ENCODE peak calls at places on chromosomes 4 and X, in eight cellular contexts. One of them, this sample, is unnamed.

GRCh38 chr4:41990029-41990382 is 324 bp upstream of the SLC30A9 start:
- DNase-seq in adrenal gland: no peak
- DNase-seq in CD8-positive, alpha-beta T cell: no peak
- DNase-seq in left ventricle myocardium inferior: no peak
- DNase-seq in GM23338: no peak
- DNase-seq in HCT116: no peak
- DNase-seq in AG04450: no peak
- DNase-seq in left lung: no peak
- DNase-seq in this sample: no peak

GRCh38 chr4:78529569-78530209 is 21.9 kb upstream of the ANXA3 start:
- DNase-seq in CD8-positive, alpha-beta T cell: no peak
- DNase-seq in HCT116: no peak
- DNase-seq in left ventricle myocardium inferior: no peak
- DNase-seq in GM23338: no peak
- DNase-seq in left lung: no peak
- DNase-seq in adrenal gland: no peak
- DNase-seq in AG04450: no peak
- DNase-seq in this sample: no peak

GRCh38 chr4:128462104-128462783 is 174.6 kb upstream of the PGRMC2 start:
- DNase-seq in AG04450: no peak
- DNase-seq in left ventricle myocardium inferior: no peak
- DNase-seq in adrenal gland: no peak
- DNase-seq in GM23338: no peak
- DNase-seq in left lung: no peak
- DNase-seq in CD8-positive, alpha-beta T cell: no peak
- DNase-seq in HCT116: no peak
- DNase-seq in this sample: no peak

GRCh38 chr4:148254818-148255366 is 187.3 kb downstream of the NR3C2 start:
- DNase-seq in adrenal gland: no peak
- DNase-seq in AG04450: no peak
- DNase-seq in left lung: no peak
- DNase-seq in HCT116: no peak
- DNase-seq in CD8-positive, alpha-beta T cell: no peak
- DNase-seq in GM23338: no peak
- DNase-seq in left ventricle myocardium inferior: no peak
- DNase-seq in this sample: no peak

GRCh38 chr4:164508126-164508525 is 245.8 kb upstream of the SMIM31 start:
- DNase-seq in adrenal gland: no peak
- DNase-seq in left ventricle myocardium inferior: no peak
- DNase-seq in AG04450: no peak
- DNase-seq in HCT116: no peak
- DNase-seq in left lung: no peak
- DNase-seq in GM23338: no peak
- DNase-seq in CD8-positive, alpha-beta T cell: no peak
- DNase-seq in this sample: no peak

GRCh38 chrX:84737471-84737871 is 235.2 kb upstream of the HDX start:
- DNase-seq in left ventricle myocardium inferior: peak; percentile 10
- DNase-seq in HCT116: no peak
- DNase-seq in left lung: no peak
- DNase-seq in adrenal gland: no peak
- DNase-seq in CD8-positive, alpha-beta T cell: no peak
- DNase-seq in AG04450: no peak
- DNase-seq in GM23338: peak; percentile 0
- DNase-seq in this sample: no peak

GRCh38 chrX:147958316-147958715 is 22.8 kb upstream of the FMR1NB start:
- DNase-seq in adrenal gland: no peak
- DNase-seq in left ventricle myocardium inferior: no peak
- DNase-seq in HCT116: no peak
- DNase-seq in CD8-positive, alpha-beta T cell: no peak
- DNase-seq in GM23338: no peak
- DNase-seq in AG04450: peak; percentile 2
- DNase-seq in left lung: no peak
- DNase-seq in this sample: no peak

GRCh38 chr4:87716350-87717041 is 66.4 kb downstream of the DMP1 start:
- DNase-seq in CD8-positive, alpha-beta T cell: no peak
- DNase-seq in HCT116: no peak
- DNase-seq in left lung: no peak
- DNase-seq in adrenal gland: no peak
- DNase-seq in GM23338: no peak
- DNase-seq in AG04450: no peak
- DNase-seq in left ventricle myocardium inferior: no peak
- DNase-seq in this sample: no peak

GRCh38 chr4:55498051-55498450 is 48.7 kb downstream of the CLOCK start:
- DNase-seq in HCT116: no peak
- DNase-seq in AG04450: no peak
- DNase-seq in CD8-positive, alpha-beta T cell: no peak
- DNase-seq in adrenal gland: no peak
- DNase-seq in GM23338: no peak
- DNase-seq in left ventricle myocardium inferior: no peak
- DNase-seq in left lung: no peak
- DNase-seq in this sample: no peak

GRCh38 chrX:16023790-16024734 is 99.3 kb upstream of the GRPR start:
- DNase-seq in adrenal gland: no peak
- DNase-seq in CD8-positive, alpha-beta T cell: no peak
- DNase-seq in AG04450: no peak
- DNase-seq in left lung: no peak
- DNase-seq in GM23338: no peak
- DNase-seq in left ventricle myocardium inferior: no peak
- DNase-seq in HCT116: peak; percentile 65
- DNase-seq in this sample: no peak

GRCh38 chrX:49106930-49107329 is 16.6 kb downstream of the GPKOW start:
- DNase-seq in left lung: no peak
- DNase-seq in CD8-positive, alpha-beta T cell: no peak
- DNase-seq in left ventricle myocardium inferior: peak; percentile 14
- DNase-seq in adrenal gland: peak; percentile 73
- DNase-seq in GM23338: peak; percentile 38
- DNase-seq in HCT116: no peak
- DNase-seq in AG04450: peak; percentile 16
- DNase-seq in this sample: peak; percentile 40

GRCh38 chr4:159141193-159141592 is 38.3 kb downstream of the RAPGEF2 start:
- DNase-seq in left ventricle myocardium inferior: no peak
- DNase-seq in adrenal gland: no peak
- DNase-seq in left lung: no peak
- DNase-seq in GM23338: no peak
- DNase-seq in AG04450: peak; percentile 3
- DNase-seq in HCT116: no peak
- DNase-seq in CD8-positive, alpha-beta T cell: no peak
- DNase-seq in this sample: no peak

GRCh38 chr4:89110541-89110985 is 770 bp upstream of the TIGD2 start:
- DNase-seq in HCT116: no peak
- DNase-seq in CD8-positive, alpha-beta T cell: no peak
- DNase-seq in AG04450: no peak
- DNase-seq in adrenal gland: no peak
- DNase-seq in left lung: no peak
- DNase-seq in GM23338: peak; percentile 67
- DNase-seq in left ventricle myocardium inferior: no peak
- DNase-seq in this sample: no peak

GRCh38 chrX:154980330-154981115 is 42.0 kb downstream of the F8 start:
- DNase-seq in left ventricle myocardium inferior: peak; percentile 59
- DNase-seq in left lung: peak; percentile 52
- DNase-seq in HCT116: peak; percentile 45
- DNase-seq in adrenal gland: peak; percentile 78
- DNase-seq in AG04450: peak; percentile 11
- DNase-seq in GM23338: peak; percentile 78
- DNase-seq in CD8-positive, alpha-beta T cell: peak; percentile 78
- DNase-seq in this sample: peak; percentile 80

GRCh38 chr4:140286503-140286902 is 86.9 kb upstream of the SCOC start:
- DNase-seq in AG04450: no peak
- DNase-seq in HCT116: no peak
- DNase-seq in adrenal gland: peak; percentile 93
- DNase-seq in left ventricle myocardium inferior: no peak
- DNase-seq in GM23338: no peak
- DNase-seq in left lung: no peak
- DNase-seq in CD8-positive, alpha-beta T cell: no peak
- DNase-seq in this sample: no peak

GRCh38 chrX:103157511-103158316 is 57.2 kb upstream of the BEX4 start:
- DNase-seq in AG04450: no peak
- DNase-seq in CD8-positive, alpha-beta T cell: no peak
- DNase-seq in adrenal gland: peak; percentile 18
- DNase-seq in left ventricle myocardium inferior: no peak
- DNase-seq in HCT116: no peak
- DNase-seq in left lung: no peak
- DNase-seq in GM23338: peak; percentile 38
- DNase-seq in this sample: peak; percentile 10

GRCh38 chr4:140044314-140044991 is 109.5 kb downstream of the MAML3 start:
- DNase-seq in HCT116: no peak
- DNase-seq in adrenal gland: no peak
- DNase-seq in left lung: no peak
- DNase-seq in GM23338: no peak
- DNase-seq in CD8-positive, alpha-beta T cell: no peak
- DNase-seq in AG04450: no peak
- DNase-seq in left ventricle myocardium inferior: no peak
- DNase-seq in this sample: no peak

GRCh38 chr4:32700838-32701237 is 1980.7 kb downstream of the PCDH7 start:
- DNase-seq in AG04450: no peak
- DNase-seq in GM23338: no peak
- DNase-seq in adrenal gland: no peak
- DNase-seq in CD8-positive, alpha-beta T cell: no peak
- DNase-seq in HCT116: no peak
- DNase-seq in left ventricle myocardium inferior: no peak
- DNase-seq in left lung: no peak
- DNase-seq in this sample: no peak
- H3K4me3 ChIP-seq in AG04450: no peak overlapping the region
- H3K4me3 ChIP-seq in GM23338: no peak overlapping the region
- H3K4me3 ChIP-seq in adrenal gland: no peak overlapping the region
- H3K4me3 ChIP-seq in CD8-positive, alpha-beta T cell: no peak overlapping the region
- H3K4me3 ChIP-seq in HCT116: no peak overlapping the region
- H3K4me3 ChIP-seq in left ventricle myocardium inferior: no peak overlapping the region
- H3K4me3 ChIP-seq in left lung: no peak overlapping the region
- H3K4me3 ChIP-seq in this sample: no peak overlapping the region

GRCh38 chr4:66688674-66689073 is 856.6 kb downstream of the CENPC start:
- DNase-seq in AG04450: no peak
- DNase-seq in left lung: no peak
- DNase-seq in HCT116: no peak
- DNase-seq in GM23338: peak; percentile 6
- DNase-seq in CD8-positive, alpha-beta T cell: no peak
- DNase-seq in adrenal gland: no peak
- DNase-seq in left ventricle myocardium inferior: no peak
- DNase-seq in this sample: no peak
- TF ChIP-seq CTCF in AG04450: no peak
- TF ChIP-seq CTCF in left lung: no peak
- TF ChIP-seq CTCF in HCT116: no peak
- TF ChIP-seq CTCF in GM23338: no peak
- TF ChIP-seq CTCF in CD8-positive, alpha-beta T cell: no peak
- TF ChIP-seq CTCF in adrenal gland: no peak
- TF ChIP-seq CTCF in left ventricle myocardium inferior: peak; percentile 15
- TF ChIP-seq CTCF in this sample: no peak

DNA sequence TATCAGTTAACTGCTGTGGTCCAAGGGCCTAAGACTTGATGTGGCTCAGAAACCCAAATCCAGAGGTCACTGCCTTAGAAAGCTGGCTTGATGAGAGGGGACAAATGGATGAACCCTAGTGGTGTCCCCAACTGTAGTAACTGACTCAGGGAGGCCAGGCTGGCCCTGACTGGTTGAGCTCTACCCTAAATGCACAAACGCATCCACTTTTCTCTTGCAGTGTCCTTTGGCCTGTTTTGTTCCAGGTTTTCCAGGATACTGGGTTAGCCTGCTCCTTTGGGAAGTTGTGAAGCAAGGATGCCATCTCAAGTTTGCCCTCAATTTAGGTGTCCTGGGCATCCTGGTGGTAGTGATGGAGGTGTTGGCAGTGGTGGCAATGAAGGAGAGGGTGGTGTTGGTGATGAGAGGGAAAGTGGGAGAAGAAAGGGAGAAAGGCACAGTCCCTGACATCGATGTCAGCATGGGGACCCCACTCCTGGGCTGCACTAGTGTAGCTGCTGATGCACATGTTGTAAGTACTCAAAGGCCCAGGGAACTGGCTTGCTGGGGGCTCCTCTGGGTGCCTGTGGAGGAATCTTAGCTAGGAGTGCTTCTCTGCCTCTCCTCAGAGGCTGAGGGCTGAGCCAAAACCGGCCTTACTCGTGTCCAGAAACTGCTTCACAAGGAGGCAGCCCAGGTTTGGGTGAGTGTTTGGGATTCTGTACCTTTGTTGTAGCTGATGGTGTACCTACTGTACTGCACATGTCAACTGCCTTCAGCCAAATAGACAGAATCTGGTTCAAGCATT is 2.9 kb upstream of the HAND2 start:
- DNase-seq in adrenal gland: no peak
- DNase-seq in GM23338: peak; percentile 4
- DNase-seq in left lung: no peak
- DNase-seq in HCT116: no peak
- DNase-seq in AG04450: no peak
- DNase-seq in left ventricle myocardium inferior: no peak
- DNase-seq in CD8-positive, alpha-beta T cell: no peak
- DNase-seq in this sample: no peak
- H3K27me3 ChIP-seq in adrenal gland: peaks cover 76% of the 10 kb centered on the region
- H3K27me3 ChIP-seq in GM23338: peaks cover 99% of the 10 kb centered on the region
- H3K27me3 ChIP-seq in left lung: peaks cover 98% of the 10 kb centered on the region
- H3K27me3 ChIP-seq in HCT116: peaks cover 31% of the 10 kb centered on the region
- H3K27me3 ChIP-seq in AG04450: peaks cover 91% of the 10 kb centered on the region
- H3K27me3 ChIP-seq in left ventricle myocardium inferior: peaks cover 91% of the 10 kb centered on the region
- H3K27me3 ChIP-seq in CD8-positive, alpha-beta T cell: peaks cover 60% of the 10 kb centered on the region
- H3K27me3 ChIP-seq in this sample: peaks cover 3% of the 10 kb centered on the region

DNA sequence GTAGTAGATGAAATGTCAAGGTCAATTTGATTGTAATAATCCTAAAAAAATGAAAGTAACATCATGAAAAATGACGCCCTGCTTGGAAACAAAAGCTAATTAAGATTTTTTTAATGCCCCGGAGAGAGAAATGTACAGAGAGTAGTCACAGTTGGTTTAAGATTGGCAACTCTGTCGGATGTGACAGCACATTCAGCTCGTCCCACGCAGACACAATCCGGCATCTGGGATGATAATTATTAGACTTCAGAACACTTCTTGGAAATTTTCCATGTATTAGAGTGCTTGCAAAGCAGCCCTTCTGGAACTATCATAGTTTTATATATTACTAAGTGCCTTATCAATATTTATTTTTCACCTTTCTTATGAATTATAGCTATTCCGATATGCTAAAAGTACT is 478.0 kb downstream of the PDHA2 start:
- DNase-seq in GM23338: no peak
- DNase-seq in left ventricle myocardium inferior: no peak
- DNase-seq in left lung: no peak
- DNase-seq in CD8-positive, alpha-beta T cell: no peak
- DNase-seq in AG04450: no peak
- DNase-seq in HCT116: no peak
- DNase-seq in adrenal gland: no peak
- DNase-seq in this sample: no peak
- H3K4me3 ChIP-seq in GM23338: no peak overlapping the region
- H3K4me3 ChIP-seq in left ventricle myocardium inferior: no peak overlapping the region
- H3K4me3 ChIP-seq in left lung: no peak overlapping the region
- H3K4me3 ChIP-seq in CD8-positive, alpha-beta T cell: no peak overlapping the region
- H3K4me3 ChIP-seq in AG04450: no peak overlapping the region
- H3K4me3 ChIP-seq in HCT116: no peak overlapping the region
- H3K4me3 ChIP-seq in adrenal gland: no peak overlapping the region
- H3K4me3 ChIP-seq in this sample: no peak overlapping the region

GRCh38 chr4:77358315-77358928 is 201.4 kb downstream of the CCNG2 start:
- DNase-seq in CD8-positive, alpha-beta T cell: no peak
- DNase-seq in left lung: no peak
- DNase-seq in GM23338: peak; percentile 73
- DNase-seq in HCT116: peak; percentile 16
- DNase-seq in left ventricle myocardium inferior: no peak
- DNase-seq in adrenal gland: no peak
- DNase-seq in AG04450: no peak
- DNase-seq in this sample: no peak
- TF ChIP-seq CTCF in CD8-positive, alpha-beta T cell: peak; percentile 24
- TF ChIP-seq CTCF in left lung: peak; percentile 52
- TF ChIP-seq CTCF in GM23338: peak; percentile 78
- TF ChIP-seq CTCF in HCT116: peak; percentile 47
- TF ChIP-seq CTCF in left ventricle myocardium inferior: peak; percentile 70
- TF ChIP-seq CTCF in adrenal gland: peak; percentile 30
- TF ChIP-seq CTCF in AG04450: peak; percentile 72
- TF ChIP-seq CTCF in this sample: peak; percentile 61

This sample was measured in WERI-Rb-1.